ENCODE peak calls at places on chromosomes 3 and 15, in seven cellular contexts. One of them, this sample, is unnamed.

GRCh38 chr15:48695088-48695834 is 49.8 kb upstream of the FBN1 start:
- DNase-seq in psoas muscle: no peak
- DNase-seq in WTC11: no peak
- DNase-seq in mucosa of descending colon: no peak
- DNase-seq in HFFc6: peak; percentile 95
- DNase-seq in CD8-positive, alpha-beta T cell: no peak
- DNase-seq in cardiac fibroblast: peak; percentile 72
- DNase-seq in this sample: no peak

GRCh38 chr3:113668015-113668414 is 28.4 kb downstream of the USF3 start:
- DNase-seq in cardiac fibroblast: peak; percentile 17
- DNase-seq in WTC11: no peak
- DNase-seq in CD8-positive, alpha-beta T cell: no peak
- DNase-seq in HFFc6: no peak
- DNase-seq in psoas muscle: no peak
- DNase-seq in mucosa of descending colon: no peak
- DNase-seq in this sample: no peak

GRCh38 chr15:77329202-77329601 is 90.7 kb downstream of the PEAK1 start:
- DNase-seq in WTC11: no peak
- DNase-seq in HFFc6: no peak
- DNase-seq in cardiac fibroblast: no peak
- DNase-seq in CD8-positive, alpha-beta T cell: no peak
- DNase-seq in mucosa of descending colon: no peak
- DNase-seq in psoas muscle: no peak
- DNase-seq in this sample: no peak

GRCh38 chr3:177337548-177338331 is 140.5 kb upstream of the TBL1XR1 start:
- DNase-seq in cardiac fibroblast: peak; percentile 84
- DNase-seq in CD8-positive, alpha-beta T cell: peak; percentile 19
- DNase-seq in mucosa of descending colon: no peak
- DNase-seq in psoas muscle: no peak
- DNase-seq in WTC11: no peak
- DNase-seq in HFFc6: peak; percentile 55
- DNase-seq in this sample: no peak

GRCh38 chr3:194089357-194090177 is 46.4 kb upstream of the HES1 start:
- DNase-seq in CD8-positive, alpha-beta T cell: no peak
- DNase-seq in mucosa of descending colon: peak; percentile 81
- DNase-seq in WTC11: no peak
- DNase-seq in psoas muscle: peak; percentile 83
- DNase-seq in cardiac fibroblast: peak; percentile 99
- DNase-seq in HFFc6: peak; percentile 98
- DNase-seq in this sample: no peak

GRCh38 chr3:133863865-133864264 is 31.8 kb downstream of the RAB6B start:
- DNase-seq in mucosa of descending colon: no peak
- DNase-seq in HFFc6: no peak
- DNase-seq in CD8-positive, alpha-beta T cell: no peak
- DNase-seq in psoas muscle: no peak
- DNase-seq in cardiac fibroblast: no peak
- DNase-seq in WTC11: no peak
- DNase-seq in this sample: no peak

GRCh38 chr3:11532865-11533490 is 110.7 kb downstream of the VGLL4 start:
- DNase-seq in HFFc6: no peak
- DNase-seq in CD8-positive, alpha-beta T cell: no peak
- DNase-seq in cardiac fibroblast: peak; percentile 64
- DNase-seq in psoas muscle: no peak
- DNase-seq in WTC11: no peak
- DNase-seq in mucosa of descending colon: no peak
- DNase-seq in this sample: no peak

GRCh38 chr3:29609007-29609805 is 328.3 kb downstream of the RBMS3 start:
- DNase-seq in WTC11: no peak
- DNase-seq in mucosa of descending colon: no peak
- DNase-seq in HFFc6: no peak
- DNase-seq in CD8-positive, alpha-beta T cell: no peak
- DNase-seq in psoas muscle: no peak
- DNase-seq in cardiac fibroblast: no peak
- DNase-seq in this sample: no peak

GRCh38 chr3:50150863-50151686 is 4.0 kb upstream of the SEMA3F start:
- DNase-seq in mucosa of descending colon: no peak
- DNase-seq in cardiac fibroblast: no peak
- DNase-seq in psoas muscle: no peak
- DNase-seq in WTC11: peak; percentile 68
- DNase-seq in HFFc6: no peak
- DNase-seq in CD8-positive, alpha-beta T cell: no peak
- DNase-seq in this sample: no peak

GRCh38 chr3:54870423-54870822 is 57.4 kb downstream of the LRTM1 start:
- DNase-seq in CD8-positive, alpha-beta T cell: no peak
- DNase-seq in psoas muscle: no peak
- DNase-seq in cardiac fibroblast: peak; percentile 92
- DNase-seq in mucosa of descending colon: no peak
- DNase-seq in WTC11: no peak
- DNase-seq in HFFc6: peak; percentile 97
- DNase-seq in this sample: peak; percentile 38

GRCh38 chr3:55180936-55181535 is 253.2 kb upstream of the LRTM1 start:
- DNase-seq in HFFc6: peak; percentile 48
- DNase-seq in WTC11: peak; percentile 26
- DNase-seq in cardiac fibroblast: peak; percentile 67
- DNase-seq in psoas muscle: no peak
- DNase-seq in CD8-positive, alpha-beta T cell: no peak
- DNase-seq in mucosa of descending colon: no peak
- DNase-seq in this sample: peak; percentile 26

GRCh38 chr3:7508821-7509220 is 647.9 kb downstream of the GRM7 start:
- DNase-seq in HFFc6: no peak
- DNase-seq in psoas muscle: no peak
- DNase-seq in CD8-positive, alpha-beta T cell: no peak
- DNase-seq in cardiac fibroblast: peak; percentile 33
- DNase-seq in WTC11: no peak
- DNase-seq in mucosa of descending colon: no peak
- DNase-seq in this sample: no peak

DNA sequence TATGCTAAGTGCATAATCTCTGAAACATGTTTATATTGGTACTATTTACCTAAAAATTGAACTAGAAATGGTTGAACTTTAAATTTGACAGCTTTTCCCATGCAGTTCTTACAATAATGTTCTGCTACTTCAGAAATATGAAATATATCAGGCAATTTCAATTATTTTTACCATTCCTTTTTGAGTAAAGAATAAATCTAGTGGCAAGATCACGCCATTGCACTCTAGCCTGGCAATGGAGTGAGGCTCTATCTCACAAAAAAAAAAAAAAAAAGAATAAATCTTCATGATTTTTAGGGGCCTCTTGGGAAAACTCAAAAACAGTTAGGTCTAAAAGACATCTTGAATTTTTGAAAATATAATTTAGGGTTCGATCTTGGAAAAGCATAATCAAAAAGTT is 10.6 kb upstream of the DNAAF4 start:
- DNase-seq in HFFc6: no peak
- DNase-seq in CD8-positive, alpha-beta T cell: no peak
- DNase-seq in WTC11: no peak
- DNase-seq in mucosa of descending colon: no peak
- DNase-seq in psoas muscle: no peak
- DNase-seq in cardiac fibroblast: no peak
- DNase-seq in this sample: no peak
- TF ChIP-seq CTCF in HFFc6: peak; percentile 69
- TF ChIP-seq CTCF in CD8-positive, alpha-beta T cell: no peak
- TF ChIP-seq CTCF in WTC11: no peak
- TF ChIP-seq CTCF in mucosa of descending colon: no peak
- TF ChIP-seq CTCF in psoas muscle: peak; percentile 5
- TF ChIP-seq CTCF in cardiac fibroblast: peak; percentile 39
- TF ChIP-seq CTCF in this sample: no peak

DNA sequence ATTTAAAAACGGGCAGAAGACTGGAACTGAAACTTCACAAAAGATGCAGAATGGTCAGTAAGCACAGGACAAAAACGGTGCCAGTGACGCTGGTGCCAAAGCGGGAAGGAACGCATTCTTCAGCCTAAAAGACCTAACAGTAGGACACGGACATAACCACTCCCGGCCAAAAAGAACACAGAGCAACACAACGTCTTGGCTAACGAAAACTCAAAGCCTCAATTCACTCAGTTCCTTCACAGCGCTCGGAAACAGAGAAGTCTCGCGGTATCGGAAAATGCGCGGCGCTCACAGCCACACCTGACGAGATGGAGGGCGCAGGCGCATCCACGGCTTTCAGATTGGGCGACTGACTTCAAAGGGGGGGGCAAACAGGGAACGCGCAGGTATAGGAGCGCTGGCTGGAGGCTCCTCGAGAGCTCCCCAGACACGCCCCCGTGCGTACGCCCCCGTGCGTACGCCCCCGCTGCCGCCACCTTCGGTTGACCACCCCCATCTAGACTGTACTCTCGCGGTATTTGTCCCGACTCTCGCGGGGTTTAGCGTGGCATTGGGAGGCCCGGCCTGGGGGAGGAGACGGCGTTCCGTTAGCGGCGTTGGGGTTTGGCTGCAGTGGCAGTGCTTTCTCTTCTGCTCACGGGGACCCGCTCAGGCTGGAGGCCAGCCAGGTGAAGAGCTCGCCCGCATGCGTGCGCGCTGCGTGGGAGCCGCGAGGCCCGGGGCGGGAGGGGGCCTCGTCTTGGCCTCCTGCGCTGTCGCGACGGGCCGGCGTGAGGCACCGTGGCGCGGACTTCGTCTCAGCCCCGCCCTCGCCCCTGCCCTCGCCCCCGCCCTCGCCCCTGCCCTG is at the start of gene NKTR:
- DNase-seq in WTC11: peak; percentile 100
- DNase-seq in psoas muscle: peak; percentile 97
- DNase-seq in cardiac fibroblast: peak; percentile 98
- DNase-seq in HFFc6: peak; percentile 98
- DNase-seq in mucosa of descending colon: peak; percentile 99
- DNase-seq in CD8-positive, alpha-beta T cell: peak; percentile 100
- DNase-seq in this sample: peak; percentile 53
- TF ChIP-seq CTCF in WTC11: no peak
- TF ChIP-seq CTCF in psoas muscle: no peak
- TF ChIP-seq CTCF in cardiac fibroblast: no peak
- TF ChIP-seq CTCF in HFFc6: peak; percentile 50
- TF ChIP-seq CTCF in mucosa of descending colon: no peak
- TF ChIP-seq CTCF in CD8-positive, alpha-beta T cell: no peak
- TF ChIP-seq CTCF in this sample: no peak

GRCh38 chr3:52870471-52870870 is 26.9 kb downstream of the STIMATE start:
- DNase-seq in CD8-positive, alpha-beta T cell: no peak
- DNase-seq in HFFc6: no peak
- DNase-seq in psoas muscle: no peak
- DNase-seq in cardiac fibroblast: no peak
- DNase-seq in mucosa of descending colon: no peak
- DNase-seq in WTC11: no peak
- DNase-seq in this sample: no peak

GRCh38 chr3:52874160-52874701 is 23.1 kb downstream of the STIMATE start:
- DNase-seq in HFFc6: no peak
- DNase-seq in psoas muscle: no peak
- DNase-seq in WTC11: no peak
- DNase-seq in CD8-positive, alpha-beta T cell: no peak
- DNase-seq in cardiac fibroblast: no peak
- DNase-seq in mucosa of descending colon: no peak
- DNase-seq in this sample: no peak

GRCh38 chr3:52871761-52872160 is 25.6 kb downstream of the STIMATE start:
- DNase-seq in cardiac fibroblast: no peak
- DNase-seq in psoas muscle: no peak
- DNase-seq in WTC11: no peak
- DNase-seq in HFFc6: no peak
- DNase-seq in CD8-positive, alpha-beta T cell: no peak
- DNase-seq in mucosa of descending colon: no peak
- DNase-seq in this sample: no peak

GRCh38 chr3:52873433-52874159 is 23.8 kb downstream of the STIMATE start:
- DNase-seq in WTC11: no peak
- DNase-seq in psoas muscle: no peak
- DNase-seq in HFFc6: no peak
- DNase-seq in mucosa of descending colon: no peak
- DNase-seq in cardiac fibroblast: peak; percentile 64
- DNase-seq in CD8-positive, alpha-beta T cell: no peak
- DNase-seq in this sample: no peak

DNA sequence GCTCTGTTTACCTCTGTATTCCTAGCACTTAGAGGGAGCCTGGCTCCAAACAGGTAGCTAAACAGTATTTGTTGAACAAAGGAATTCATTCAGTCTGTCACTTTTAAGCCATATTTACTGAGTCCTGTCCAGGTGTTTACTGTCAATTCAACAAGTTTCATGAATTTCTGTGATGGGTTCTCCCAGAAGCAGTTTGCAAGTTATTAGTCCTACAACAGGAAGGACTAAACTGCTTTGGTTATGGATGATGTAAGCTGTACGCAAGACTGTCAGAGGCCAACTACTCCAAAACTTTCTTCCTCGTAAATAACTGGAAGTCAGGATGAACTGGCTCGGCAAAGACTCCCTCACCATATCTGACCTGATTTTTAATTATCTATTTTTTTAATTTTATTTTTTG is 25.1 kb downstream of the STIMATE start:
- DNase-seq in mucosa of descending colon: no peak
- DNase-seq in WTC11: no peak
- DNase-seq in psoas muscle: no peak
- DNase-seq in cardiac fibroblast: no peak
- DNase-seq in HFFc6: no peak
- DNase-seq in CD8-positive, alpha-beta T cell: no peak
- DNase-seq in this sample: no peak
- TF ChIP-seq CTCF in mucosa of descending colon: no peak
- TF ChIP-seq CTCF in WTC11: no peak
- TF ChIP-seq CTCF in psoas muscle: no peak
- TF ChIP-seq CTCF in cardiac fibroblast: no peak
- TF ChIP-seq CTCF in HFFc6: no peak
- TF ChIP-seq CTCF in CD8-positive, alpha-beta T cell: no peak
- TF ChIP-seq CTCF in this sample: no peak

GRCh38 chr15:68371851-68372250 is 60.1 kb downstream of the ITGA11 start:
- DNase-seq in WTC11: no peak
- DNase-seq in cardiac fibroblast: no peak
- DNase-seq in psoas muscle: no peak
- DNase-seq in CD8-positive, alpha-beta T cell: no peak
- DNase-seq in HFFc6: no peak
- DNase-seq in mucosa of descending colon: no peak
- DNase-seq in this sample: no peak

GRCh38 chr15:68373028-68373427 is 58.9 kb downstream of the ITGA11 start:
- DNase-seq in HFFc6: no peak
- DNase-seq in psoas muscle: no peak
- DNase-seq in cardiac fibroblast: no peak
- DNase-seq in CD8-positive, alpha-beta T cell: no peak
- DNase-seq in mucosa of descending colon: no peak
- DNase-seq in WTC11: no peak
- DNase-seq in this sample: no peak

GRCh38 chr15:68370768-68371151 is 61.2 kb downstream of the ITGA11 start:
- DNase-seq in WTC11: no peak
- DNase-seq in HFFc6: no peak
- DNase-seq in mucosa of descending colon: no peak
- DNase-seq in CD8-positive, alpha-beta T cell: no peak
- DNase-seq in cardiac fibroblast: no peak
- DNase-seq in psoas muscle: no peak
- DNase-seq in this sample: no peak

GRCh38 chr15:68371160-68371559 is 60.8 kb downstream of the ITGA11 start:
- DNase-seq in CD8-positive, alpha-beta T cell: no peak
- DNase-seq in psoas muscle: no peak
- DNase-seq in cardiac fibroblast: no peak
- DNase-seq in mucosa of descending colon: no peak
- DNase-seq in WTC11: no peak
- DNase-seq in HFFc6: no peak
- DNase-seq in this sample: no peak

DNA sequence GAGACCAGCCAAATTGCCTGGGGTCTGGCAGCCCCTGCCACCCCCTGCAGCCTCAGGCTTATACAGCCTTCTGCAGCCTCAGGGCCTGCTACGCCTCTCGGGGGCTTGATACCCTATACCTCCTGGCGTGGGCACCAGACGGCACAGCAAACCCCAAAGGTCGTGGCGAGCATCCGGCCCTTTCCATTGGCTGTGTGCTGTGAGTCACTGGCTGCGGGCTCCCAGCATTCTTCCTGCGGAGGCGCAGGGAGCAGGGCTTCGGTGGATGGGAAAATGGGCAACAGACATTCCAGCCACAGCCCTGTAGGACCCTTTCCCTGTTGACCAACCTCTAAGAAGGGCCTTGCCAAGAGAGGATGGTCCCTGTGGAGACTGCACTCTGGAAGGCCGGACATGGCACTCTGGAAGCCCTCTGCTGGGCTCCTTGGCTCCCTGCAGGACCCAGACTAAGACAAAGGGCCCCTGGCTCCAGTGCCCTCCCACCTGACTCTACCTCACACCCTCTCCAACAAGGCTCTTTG is 59.6 kb downstream of the ITGA11 start:
- DNase-seq in WTC11: peak; percentile 62
- DNase-seq in psoas muscle: no peak
- DNase-seq in cardiac fibroblast: peak; percentile 57
- DNase-seq in mucosa of descending colon: no peak
- DNase-seq in CD8-positive, alpha-beta T cell: no peak
- DNase-seq in HFFc6: peak; percentile 18
- DNase-seq in this sample: no peak
- TF ChIP-seq CTCF in WTC11: peak; percentile 25
- TF ChIP-seq CTCF in psoas muscle: peak; percentile 45
- TF ChIP-seq CTCF in cardiac fibroblast: peak; percentile 62
- TF ChIP-seq CTCF in mucosa of descending colon: no peak
- TF ChIP-seq CTCF in CD8-positive, alpha-beta T cell: no peak
- TF ChIP-seq CTCF in HFFc6: peak; percentile 68
- TF ChIP-seq CTCF in this sample: no peak

This sample was measured in D721Med.